ENCODE peak calls at places on chromosomes 12 and 14, in eight cellular contexts. One of them, this sample, is unnamed.

GRCh38 chr14:95153866-95154265 is 3.5 kb downstream of the DICER1 start:
- DNase-seq in OCI-LY7: no peak
- DNase-seq in neural progenitor cell: no peak
- DNase-seq in hepatocyte: no peak
- DNase-seq in SK-N-SH: no peak
- DNase-seq in GM23248: no peak
- DNase-seq in MM.1S: no peak
- DNase-seq in PC-3: peak; percentile 24
- DNase-seq in this sample: no peak

GRCh38 chr12:107318804-107319535 is 225.6 kb upstream of the CRY1 start:
- DNase-seq in hepatocyte: peak; percentile 42
- DNase-seq in PC-3: peak; percentile 40
- DNase-seq in SK-N-SH: peak; percentile 65
- DNase-seq in GM23248: peak; percentile 67
- DNase-seq in MM.1S: no peak
- DNase-seq in neural progenitor cell: peak; percentile 78
- DNase-seq in OCI-LY7: no peak
- DNase-seq in this sample: peak; percentile 60

GRCh38 chr12:59972941-59973340 is 377.1 kb downstream of the SLC16A7 start:
- DNase-seq in GM23248: peak; percentile 77
- DNase-seq in PC-3: peak; percentile 91
- DNase-seq in SK-N-SH: no peak
- DNase-seq in neural progenitor cell: no peak
- DNase-seq in OCI-LY7: no peak
- DNase-seq in hepatocyte: no peak
- DNase-seq in MM.1S: no peak
- DNase-seq in this sample: no peak

GRCh38 chr12:108115123-108115745 is 13.9 kb upstream of the WSCD2 start:
- DNase-seq in OCI-LY7: no peak
- DNase-seq in MM.1S: no peak
- DNase-seq in hepatocyte: no peak
- DNase-seq in SK-N-SH: peak; percentile 24
- DNase-seq in PC-3: no peak
- DNase-seq in neural progenitor cell: no peak
- DNase-seq in GM23248: no peak
- DNase-seq in this sample: no peak

GRCh38 chr12:4858385-4858784 is 51.3 kb upstream of the KCNA1 start:
- DNase-seq in OCI-LY7: peak; percentile 13
- DNase-seq in SK-N-SH: peak; percentile 20
- DNase-seq in GM23248: no peak
- DNase-seq in PC-3: no peak
- DNase-seq in neural progenitor cell: peak; percentile 86
- DNase-seq in hepatocyte: peak; percentile 60
- DNase-seq in MM.1S: no peak
- DNase-seq in this sample: peak; percentile 65

GRCh38 chr12:120138366-120138765 is 21.8 kb upstream of the RAB35 start:
- DNase-seq in PC-3: no peak
- DNase-seq in neural progenitor cell: no peak
- DNase-seq in hepatocyte: no peak
- DNase-seq in MM.1S: no peak
- DNase-seq in GM23248: no peak
- DNase-seq in SK-N-SH: no peak
- DNase-seq in OCI-LY7: no peak
- DNase-seq in this sample: no peak

GRCh38 chr12:53502331-53502730 is 1.2 kb downstream of the TARBP2 start:
- DNase-seq in neural progenitor cell: no peak
- DNase-seq in SK-N-SH: no peak
- DNase-seq in PC-3: no peak
- DNase-seq in OCI-LY7: no peak
- DNase-seq in hepatocyte: no peak
- DNase-seq in GM23248: no peak
- DNase-seq in MM.1S: no peak
- DNase-seq in this sample: no peak

GRCh38 chr12:76329163-76329562 is 19.1 kb downstream of the BBS10 start:
- DNase-seq in PC-3: peak; percentile 83
- DNase-seq in hepatocyte: peak; percentile 27
- DNase-seq in GM23248: peak; percentile 81
- DNase-seq in SK-N-SH: no peak
- DNase-seq in neural progenitor cell: no peak
- DNase-seq in OCI-LY7: no peak
- DNase-seq in MM.1S: no peak
- DNase-seq in this sample: no peak

GRCh38 chr12:92224685-92225331 is 79.2 kb upstream of the BTG1 start:
- DNase-seq in PC-3: peak; percentile 83
- DNase-seq in MM.1S: no peak
- DNase-seq in neural progenitor cell: no peak
- DNase-seq in OCI-LY7: no peak
- DNase-seq in hepatocyte: peak; percentile 73
- DNase-seq in SK-N-SH: peak; percentile 26
- DNase-seq in GM23248: peak; percentile 58
- DNase-seq in this sample: peak; percentile 19

GRCh38 chr12:65327207-65328076 is 49.0 kb downstream of the MSRB3 start:
- DNase-seq in OCI-LY7: no peak
- DNase-seq in MM.1S: no peak
- DNase-seq in PC-3: no peak
- DNase-seq in hepatocyte: peak; percentile 58
- DNase-seq in neural progenitor cell: no peak
- DNase-seq in GM23248: peak; percentile 56
- DNase-seq in SK-N-SH: no peak
- DNase-seq in this sample: no peak

GRCh38 chr12:121260091-121260490 is 36.4 kb downstream of the CAMKK2 start:
- DNase-seq in OCI-LY7: no peak
- DNase-seq in GM23248: no peak
- DNase-seq in PC-3: no peak
- DNase-seq in hepatocyte: no peak
- DNase-seq in MM.1S: no peak
- DNase-seq in SK-N-SH: no peak
- DNase-seq in neural progenitor cell: no peak
- DNase-seq in this sample: no peak

GRCh38 chr12:119938049-119938667 is 50.9 kb upstream of the BICDL1 start:
- DNase-seq in SK-N-SH: peak; percentile 76
- DNase-seq in neural progenitor cell: peak; percentile 75
- DNase-seq in OCI-LY7: peak; percentile 64
- DNase-seq in hepatocyte: peak; percentile 74
- DNase-seq in PC-3: peak; percentile 86
- DNase-seq in MM.1S: peak; percentile 46
- DNase-seq in GM23248: peak; percentile 49
- DNase-seq in this sample: peak; percentile 83

GRCh38 chr12:103917873-103918272 is 12.3 kb upstream of the HSP90B1 start:
- DNase-seq in hepatocyte: no peak
- DNase-seq in neural progenitor cell: no peak
- DNase-seq in PC-3: no peak
- DNase-seq in OCI-LY7: no peak
- DNase-seq in GM23248: no peak
- DNase-seq in SK-N-SH: no peak
- DNase-seq in MM.1S: no peak
- DNase-seq in this sample: no peak

GRCh38 chr14:96077983-96078686 is 39.0 kb downstream of the C14orf132 start:
- DNase-seq in GM23248: no peak
- DNase-seq in SK-N-SH: peak; percentile 22
- DNase-seq in neural progenitor cell: no peak
- DNase-seq in MM.1S: no peak
- DNase-seq in OCI-LY7: no peak
- DNase-seq in PC-3: no peak
- DNase-seq in hepatocyte: no peak
- DNase-seq in this sample: no peak

GRCh38 chr14:31122098-31122611 is 85.4 kb downstream of the HECTD1 start:
- DNase-seq in MM.1S: no peak
- DNase-seq in SK-N-SH: no peak
- DNase-seq in hepatocyte: no peak
- DNase-seq in OCI-LY7: no peak
- DNase-seq in neural progenitor cell: no peak
- DNase-seq in GM23248: peak; percentile 26
- DNase-seq in PC-3: no peak
- DNase-seq in this sample: no peak

GRCh38 chr12:1357171-1357570 is 237.2 kb downstream of the FBXL14 start:
- DNase-seq in OCI-LY7: no peak
- DNase-seq in GM23248: peak; percentile 26
- DNase-seq in MM.1S: no peak
- DNase-seq in neural progenitor cell: no peak
- DNase-seq in SK-N-SH: no peak
- DNase-seq in PC-3: no peak
- DNase-seq in hepatocyte: no peak
- DNase-seq in this sample: no peak
- TF ChIP-seq EZH2phosphoT487 in OCI-LY7: no peak
- TF ChIP-seq EZH2phosphoT487 in GM23248: no peak
- TF ChIP-seq EZH2phosphoT487 in MM.1S: no peak
- TF ChIP-seq EZH2phosphoT487 in neural progenitor cell: no peak
- TF ChIP-seq EZH2phosphoT487 in SK-N-SH: no peak
- TF ChIP-seq EZH2phosphoT487 in PC-3: no peak
- TF ChIP-seq EZH2phosphoT487 in hepatocyte: no peak
- TF ChIP-seq EZH2phosphoT487 in this sample: no peak

DNA sequence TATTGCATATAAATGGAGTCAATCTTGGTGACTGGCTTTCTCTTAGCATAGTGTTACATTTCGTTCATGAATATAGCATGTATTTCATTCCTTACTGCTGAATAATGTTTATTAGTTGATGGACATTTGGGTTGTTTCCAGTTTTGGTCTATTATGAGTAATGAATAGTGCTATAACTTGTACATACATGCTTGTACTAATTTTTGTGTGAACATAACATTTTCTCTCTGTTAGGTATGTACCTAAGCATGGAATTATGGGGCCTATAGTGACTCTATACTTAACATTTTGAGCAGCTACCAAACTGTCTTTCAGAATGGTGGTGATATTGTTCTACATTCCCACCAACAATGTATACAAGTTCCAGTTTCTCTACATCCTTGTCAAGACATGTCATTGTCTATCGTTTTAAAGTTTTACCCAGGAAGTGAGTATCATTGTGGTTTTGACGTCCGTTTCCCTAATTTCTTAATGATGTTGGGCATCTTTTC is 23.1 kb downstream of the ATP2A2 start:
- DNase-seq in MM.1S: no peak
- DNase-seq in hepatocyte: no peak
- DNase-seq in PC-3: peak; percentile 93
- DNase-seq in neural progenitor cell: no peak
- DNase-seq in OCI-LY7: no peak
- DNase-seq in GM23248: peak; percentile 64
- DNase-seq in SK-N-SH: no peak
- DNase-seq in this sample: no peak
- TF ChIP-seq EZH2phosphoT487 in MM.1S: no peak
- TF ChIP-seq EZH2phosphoT487 in hepatocyte: no peak
- TF ChIP-seq EZH2phosphoT487 in PC-3: no peak
- TF ChIP-seq EZH2phosphoT487 in neural progenitor cell: no peak
- TF ChIP-seq EZH2phosphoT487 in OCI-LY7: no peak
- TF ChIP-seq EZH2phosphoT487 in GM23248: no peak
- TF ChIP-seq EZH2phosphoT487 in SK-N-SH: no peak
- TF ChIP-seq EZH2phosphoT487 in this sample: no peak

GRCh38 chr12:63963863-63964262 is 119.4 kb downstream of the SRGAP1 start:
- DNase-seq in hepatocyte: no peak
- DNase-seq in OCI-LY7: no peak
- DNase-seq in GM23248: no peak
- DNase-seq in MM.1S: no peak
- DNase-seq in SK-N-SH: no peak
- DNase-seq in neural progenitor cell: no peak
- DNase-seq in PC-3: no peak
- DNase-seq in this sample: no peak
- TF ChIP-seq EZH2phosphoT487 in hepatocyte: no peak
- TF ChIP-seq EZH2phosphoT487 in OCI-LY7: no peak
- TF ChIP-seq EZH2phosphoT487 in GM23248: no peak
- TF ChIP-seq EZH2phosphoT487 in MM.1S: no peak
- TF ChIP-seq EZH2phosphoT487 in SK-N-SH: no peak
- TF ChIP-seq EZH2phosphoT487 in neural progenitor cell: no peak
- TF ChIP-seq EZH2phosphoT487 in PC-3: no peak
- TF ChIP-seq EZH2phosphoT487 in this sample: no peak

GRCh38 chr14:55366271-55366670 is 45.4 kb downstream of the ATG14 start:
- DNase-seq in hepatocyte: peak; percentile 35
- DNase-seq in GM23248: peak; percentile 81
- DNase-seq in OCI-LY7: no peak
- DNase-seq in neural progenitor cell: no peak
- DNase-seq in PC-3: peak; percentile 96
- DNase-seq in SK-N-SH: no peak
- DNase-seq in MM.1S: no peak
- DNase-seq in this sample: no peak
- TF ChIP-seq EZH2phosphoT487 in hepatocyte: no peak
- TF ChIP-seq EZH2phosphoT487 in GM23248: no peak
- TF ChIP-seq EZH2phosphoT487 in OCI-LY7: no peak
- TF ChIP-seq EZH2phosphoT487 in neural progenitor cell: no peak
- TF ChIP-seq EZH2phosphoT487 in PC-3: no peak
- TF ChIP-seq EZH2phosphoT487 in SK-N-SH: no peak
- TF ChIP-seq EZH2phosphoT487 in MM.1S: no peak
- TF ChIP-seq EZH2phosphoT487 in this sample: no peak

This sample was measured in GM23338.